ENCODE peak calls at places on chromosome 15, in five cellular contexts. F, C, H, X and J are unnamed samples.
A peak's percentile ranks its signal among the peaks of the same experiment; 100 is the strongest.

GRCh38 chr15:65303687-65304392 is 637 bp upstream of the RNU5B-1 start:
- DNase-seq in F (peak; percentile 70), C (no peak), H (no peak), X (peak; percentile 81), J (no peak)

GRCh38 chr15:58357529-58358476 is 74.0 kb upstream of the LIPC start:
- DNase-seq in X (no peak), F (peak; percentile 52), H (no peak), C (no peak), J (no peak)

GRCh38 chr15:82044373-82045178 is 1.2 kb downstream of the MEX3B start:
- DNase-seq in C (no peak), X (peak; percentile 26), F (peak; percentile 68), H (peak; percentile 29), J (peak; percentile 27)

GRCh38 chr15:62783303-62783957 is 259.1 kb upstream of the TPM1 start:
- DNase-seq in H (no peak), X (no peak), F (peak; percentile 61), C (no peak), J (no peak)

GRCh38 chr15:57281357-57281756 is 94.9 kb upstream of the CGNL1 start:
- DNase-seq in F (no peak), C (peak; percentile 39), H (no peak), X (no peak), J (no peak)

GRCh38 chr15:47917881-47918280 is 200.6 kb downstream of the SEMA6D start:
- DNase-seq in F (no peak), X (no peak), C (no peak), H (no peak), J (no peak)

GRCh38 chr15:98738689-98739411 is 90.5 kb downstream of the IGF1R start:
- DNase-seq in X (no peak), F (no peak), C (no peak), H (no peak), J (no peak)

GRCh38 chr15:70867911-70868467 is 14.0 kb upstream of the LARP6 start:
- DNase-seq in X (no peak), F (peak; percentile 94), H (no peak), C (no peak), J (no peak)

GRCh38 chr15:27683126-27683525 is 416.0 kb downstream of the OCA2 start:
- DNase-seq in X (no peak), F (no peak), H (no peak), C (no peak), J (no peak)

GRCh38 chr15:34754674-34755418 is at the start of gene GJD2:
- DNase-seq in C (no peak), X (no peak), H (no peak), F (no peak), J (no peak)

GRCh38 chr15:37102315-37103021 is 2.1 kb upstream of the MEIS2 start:
- DNase-seq in X (no peak), C (no peak), F (peak; percentile 65), H (no peak), J (peak; percentile 21)

GRCh38 chr15:71232411-71232810 is 117.1 kb downstream of the THSD4 start:
- DNase-seq in C (no peak), H (no peak), X (no peak), F (no peak), J (no peak)

GRCh38 chr15:73317651-73318462 is 50.9 kb downstream of the HCN4 start:
- DNase-seq in F (no peak), H (no peak), C (no peak), X (no peak), J (no peak)

GRCh38 chr15:81280086-81280485 is 43.9 kb downstream of the STARD5 start:
- DNase-seq in H (no peak), C (no peak), X (no peak), F (no peak), J (no peak)

GRCh38 chr15:64072812-64073211 is 20.8 kb downstream of the CIAO2A start:
- DNase-seq in C (no peak), F (no peak), H (no peak), X (no peak), J (no peak)

GRCh38 chr15:79812536-79812935 is 84.3 kb downstream of the MTHFS start:
- DNase-seq in C (no peak), H (no peak), F (no peak), X (no peak), J (no peak)

GRCh38 chr15:90099072-90099867 is 3.0 kb downstream of the IDH2 start:
- DNase-seq in X (peak; percentile 48), C (peak; percentile 37), F (no peak), H (no peak), J (no peak)

GRCh38 chr15:85583404-85584390 is 203.3 kb downstream of the AKAP13 start:
- DNase-seq in F (peak; percentile 82), C (peak; percentile 41), H (no peak), X (peak; percentile 65), J (no peak)

GRCh38 chr15:37204698-37205097 is 104.3 kb upstream of the MEIS2 start:
- DNase-seq in C (no peak), F (no peak), X (no peak), H (no peak), J (peak; percentile 2)

GRCh38 chr15:97598353-97598798 is 362.1 kb upstream of the ARRDC4 start:
- DNase-seq in F (no peak), H (no peak), X (no peak), C (no peak), J (no peak)

GRCh38 chr15:51793521-51793920 is 35.9 kb upstream of the TMOD3 start:
- DNase-seq in F (peak; percentile 78), X (no peak), H (no peak), C (no peak), J (no peak)

GRCh38 chr15:51200791-51201190 is 106.1 kb upstream of the TNFAIP8L3 start:
- DNase-seq in F (no peak), H (no peak), X (no peak), C (no peak), J (no peak)

GRCh38 chr15:23645379-23646164 is 2.1 kb downstream of the MAGEL2 start:
- DNase-seq in X (peak; percentile 41), F (no peak), C (no peak), H (no peak), J (no peak)

GRCh38 chr15:95655089-95655488 is 675.4 kb upstream of the NR2F2 start:
- DNase-seq in X (no peak), H (no peak), C (no peak), F (no peak), J (no peak)